ENCODE peak calls at places on chromosomes 16 and 17, in six cellular contexts. One of them, this sample, is unnamed.

GRCh38 chr16:53769185-53769584 is 65.2 kb downstream of the FTO start:
- DNase-seq in fibroblast of mammary gland: no peak
- DNase-seq in brain microvascular endothelial cell: no peak
- DNase-seq in NCI-H460: no peak
- DNase-seq in stimulated activated CD4-positive, alpha-beta T cell treated with anti-CD3 and anti-CD28 coated beads, Interleukin-15, amount 100 ng/mL, for 24 hours: no peak
- DNase-seq in stomach: no peak
- DNase-seq in this sample: no peak

GRCh38 chr17:17836818-17837379 is at the start of gene SREBF1:
- DNase-seq in fibroblast of mammary gland: no peak
- DNase-seq in brain microvascular endothelial cell: peak
- DNase-seq in NCI-H460: peak
- DNase-seq in stimulated activated CD4-positive, alpha-beta T cell treated with anti-CD3 and anti-CD28 coated beads, Interleukin-15, amount 100 ng/mL, for 24 hours: peak
- DNase-seq in stomach: peak
- DNase-seq in this sample: no peak

GRCh38 chr16:24728891-24729242 is 584 bp upstream of the TNRC6A start:
- DNase-seq in fibroblast of mammary gland: no peak
- DNase-seq in brain microvascular endothelial cell: no peak
- DNase-seq in NCI-H460: no peak
- DNase-seq in stimulated activated CD4-positive, alpha-beta T cell treated with anti-CD3 and anti-CD28 coated beads, Interleukin-15, amount 100 ng/mL, for 24 hours: peak
- DNase-seq in stomach: no peak
- DNase-seq in this sample: no peak

GRCh38 chr16:56927471-56927870 is 4.5 kb upstream of the HERPUD1 start:
- DNase-seq in fibroblast of mammary gland: no peak
- DNase-seq in brain microvascular endothelial cell: no peak
- DNase-seq in NCI-H460: no peak
- DNase-seq in stimulated activated CD4-positive, alpha-beta T cell treated with anti-CD3 and anti-CD28 coated beads, Interleukin-15, amount 100 ng/mL, for 24 hours: no peak
- DNase-seq in stomach: no peak
- DNase-seq in this sample: no peak

GRCh38 chr17:32971171-32971570 is 20.5 kb upstream of the SPACA3 start:
- DNase-seq in fibroblast of mammary gland: peak
- DNase-seq in brain microvascular endothelial cell: peak
- DNase-seq in NCI-H460: no peak
- DNase-seq in stimulated activated CD4-positive, alpha-beta T cell treated with anti-CD3 and anti-CD28 coated beads, Interleukin-15, amount 100 ng/mL, for 24 hours: peak
- DNase-seq in stomach: peak
- DNase-seq in this sample: no peak

GRCh38 chr17:42775534-42776098 is 2.4 kb downstream of the VPS25 start:
- DNase-seq in fibroblast of mammary gland: no peak
- DNase-seq in brain microvascular endothelial cell: peak
- DNase-seq in NCI-H460: no peak
- DNase-seq in stimulated activated CD4-positive, alpha-beta T cell treated with anti-CD3 and anti-CD28 coated beads, Interleukin-15, amount 100 ng/mL, for 24 hours: no peak
- DNase-seq in stomach: no peak
- DNase-seq in this sample: no peak

GRCh38 chr16:17335826-17336492 is 134.8 kb downstream of the XYLT1 start:
- DNase-seq in fibroblast of mammary gland: no peak
- DNase-seq in brain microvascular endothelial cell: no peak
- DNase-seq in NCI-H460: no peak
- DNase-seq in stimulated activated CD4-positive, alpha-beta T cell treated with anti-CD3 and anti-CD28 coated beads, Interleukin-15, amount 100 ng/mL, for 24 hours: no peak
- DNase-seq in stomach: no peak
- DNase-seq in this sample: no peak

GRCh38 chr16:81522141-81522701 is 77.6 kb downstream of the CMIP start:
- DNase-seq in fibroblast of mammary gland: no peak
- DNase-seq in brain microvascular endothelial cell: no peak
- DNase-seq in NCI-H460: no peak
- DNase-seq in stimulated activated CD4-positive, alpha-beta T cell treated with anti-CD3 and anti-CD28 coated beads, Interleukin-15, amount 100 ng/mL, for 24 hours: no peak
- DNase-seq in stomach: no peak
- DNase-seq in this sample: no peak

GRCh38 chr17:7296189-7296861 is 1.9 kb upstream of the YBX2 start:
- DNase-seq in fibroblast of mammary gland: peak
- DNase-seq in brain microvascular endothelial cell: peak
- DNase-seq in NCI-H460: peak
- DNase-seq in stimulated activated CD4-positive, alpha-beta T cell treated with anti-CD3 and anti-CD28 coated beads, Interleukin-15, amount 100 ng/mL, for 24 hours: peak
- DNase-seq in stomach: peak
- DNase-seq in this sample: no peak

GRCh38 chr17:55872374-55872773 is 121.5 kb downstream of the PCTP start:
- DNase-seq in fibroblast of mammary gland: no peak
- DNase-seq in brain microvascular endothelial cell: no peak
- DNase-seq in NCI-H460: no peak
- DNase-seq in stimulated activated CD4-positive, alpha-beta T cell treated with anti-CD3 and anti-CD28 coated beads, Interleukin-15, amount 100 ng/mL, for 24 hours: no peak
- DNase-seq in stomach: no peak
- DNase-seq in this sample: no peak

GRCh38 chr16:25279491-25279890 is 21.8 kb upstream of the ZKSCAN2 start:
- DNase-seq in fibroblast of mammary gland: no peak
- DNase-seq in brain microvascular endothelial cell: no peak
- DNase-seq in NCI-H460: no peak
- DNase-seq in stimulated activated CD4-positive, alpha-beta T cell treated with anti-CD3 and anti-CD28 coated beads, Interleukin-15, amount 100 ng/mL, for 24 hours: no peak
- DNase-seq in stomach: no peak
- DNase-seq in this sample: no peak

GRCh38 chr17:6126768-6127167 is 56.6 kb downstream of the WSCD1 start:
- DNase-seq in fibroblast of mammary gland: no peak
- DNase-seq in brain microvascular endothelial cell: no peak
- DNase-seq in NCI-H460: no peak
- DNase-seq in stimulated activated CD4-positive, alpha-beta T cell treated with anti-CD3 and anti-CD28 coated beads, Interleukin-15, amount 100 ng/mL, for 24 hours: no peak
- DNase-seq in stomach: no peak
- DNase-seq in this sample: no peak

GRCh38 chr16:27424772-27425498 is 23.0 kb downstream of the IL21R start:
- DNase-seq in fibroblast of mammary gland: no peak
- DNase-seq in brain microvascular endothelial cell: no peak
- DNase-seq in NCI-H460: no peak
- DNase-seq in stimulated activated CD4-positive, alpha-beta T cell treated with anti-CD3 and anti-CD28 coated beads, Interleukin-15, amount 100 ng/mL, for 24 hours: no peak
- DNase-seq in stomach: no peak
- DNase-seq in this sample: no peak

GRCh38 chr16:25158401-25158800 is 46.9 kb downstream of the LCMT1 start:
- DNase-seq in fibroblast of mammary gland: no peak
- DNase-seq in brain microvascular endothelial cell: no peak
- DNase-seq in NCI-H460: no peak
- DNase-seq in stimulated activated CD4-positive, alpha-beta T cell treated with anti-CD3 and anti-CD28 coated beads, Interleukin-15, amount 100 ng/mL, for 24 hours: no peak
- DNase-seq in stomach: no peak
- DNase-seq in this sample: no peak

GRCh38 chr16:57023541-57024249 is 34.3 kb downstream of the NLRC5 start:
- DNase-seq in fibroblast of mammary gland: no peak
- DNase-seq in brain microvascular endothelial cell: no peak
- DNase-seq in NCI-H460: no peak
- DNase-seq in stimulated activated CD4-positive, alpha-beta T cell treated with anti-CD3 and anti-CD28 coated beads, Interleukin-15, amount 100 ng/mL, for 24 hours: peak
- DNase-seq in stomach: no peak
- DNase-seq in this sample: no peak

GRCh38 chr17:55769625-55770000 is 18.8 kb downstream of the PCTP start:
- DNase-seq in fibroblast of mammary gland: peak
- DNase-seq in brain microvascular endothelial cell: peak
- DNase-seq in NCI-H460: peak
- DNase-seq in stimulated activated CD4-positive, alpha-beta T cell treated with anti-CD3 and anti-CD28 coated beads, Interleukin-15, amount 100 ng/mL, for 24 hours: no peak
- DNase-seq in stomach: no peak
- DNase-seq in this sample: no peak

GRCh38 chr16:50067290-50067853 is 1.6 kb downstream of the HEATR3 start:
- DNase-seq in fibroblast of mammary gland: peak
- DNase-seq in brain microvascular endothelial cell: peak
- DNase-seq in NCI-H460: no peak
- DNase-seq in stimulated activated CD4-positive, alpha-beta T cell treated with anti-CD3 and anti-CD28 coated beads, Interleukin-15, amount 100 ng/mL, for 24 hours: peak
- DNase-seq in stomach: no peak
- DNase-seq in this sample: no peak

GRCh38 chr17:35906559-35907265 is 23.9 kb downstream of the RDM1 start:
- DNase-seq in fibroblast of mammary gland: peak
- DNase-seq in brain microvascular endothelial cell: no peak
- DNase-seq in NCI-H460: no peak
- DNase-seq in stimulated activated CD4-positive, alpha-beta T cell treated with anti-CD3 and anti-CD28 coated beads, Interleukin-15, amount 100 ng/mL, for 24 hours: no peak
- DNase-seq in stomach: no peak
- DNase-seq in this sample: no peak

GRCh38 chr17:31726980-31727427 is 132.0 kb downstream of the COPRS start:
- DNase-seq in fibroblast of mammary gland: peak
- DNase-seq in brain microvascular endothelial cell: no peak
- DNase-seq in NCI-H460: no peak
- DNase-seq in stimulated activated CD4-positive, alpha-beta T cell treated with anti-CD3 and anti-CD28 coated beads, Interleukin-15, amount 100 ng/mL, for 24 hours: no peak
- DNase-seq in stomach: no peak
- DNase-seq in this sample: no peak

This sample was measured in Panc1.